ENCODE peak calls at places on chromosome 5, in nine cellular contexts. One of them, this sample, is unnamed.

GRCh38 chr5:145887976-145888574 is 15.3 kb upstream of the GRXCR2 start:
- DNase-seq in heart right ventricle: peak; percentile 7
- DNase-seq in HL-60: peak; percentile 10
- DNase-seq in HCT116: peak; percentile 60
- DNase-seq in AG04450: no peak
- DNase-seq in AG09319: no peak
- DNase-seq in lung: peak; percentile 34
- DNase-seq in PC-3: peak; percentile 68
- DNase-seq in pancreas: peak; percentile 41
- DNase-seq in this sample: peak; percentile 77

GRCh38 chr5:178333821-178334481 is 101.3 kb upstream of the PHYKPL start:
- DNase-seq in heart right ventricle: no peak
- DNase-seq in HL-60: peak; percentile 27
- DNase-seq in HCT116: no peak
- DNase-seq in AG04450: no peak
- DNase-seq in AG09319: no peak
- DNase-seq in lung: no peak
- DNase-seq in PC-3: no peak
- DNase-seq in pancreas: no peak
- DNase-seq in this sample: no peak

GRCh38 chr5:115605436-115605835 is 3.2 kb upstream of the TICAM2 start:
- DNase-seq in heart right ventricle: no peak
- DNase-seq in HL-60: no peak
- DNase-seq in HCT116: no peak
- DNase-seq in AG04450: no peak
- DNase-seq in AG09319: no peak
- DNase-seq in lung: no peak
- DNase-seq in PC-3: no peak
- DNase-seq in pancreas: no peak
- DNase-seq in this sample: no peak

GRCh38 chr5:158194561-158194961 is 335.6 kb upstream of the CLINT1 start:
- DNase-seq in heart right ventricle: peak; percentile 37
- DNase-seq in HL-60: no peak
- DNase-seq in HCT116: no peak
- DNase-seq in AG04450: no peak
- DNase-seq in AG09319: no peak
- DNase-seq in lung: no peak
- DNase-seq in PC-3: no peak
- DNase-seq in pancreas: no peak
- DNase-seq in this sample: no peak

GRCh38 chr5:172506921-172507320 is 52.6 kb upstream of the SH3PXD2B start:
- DNase-seq in heart right ventricle: peak; percentile 3
- DNase-seq in HL-60: no peak
- DNase-seq in HCT116: no peak
- DNase-seq in AG04450: no peak
- DNase-seq in AG09319: no peak
- DNase-seq in lung: peak; percentile 16
- DNase-seq in PC-3: no peak
- DNase-seq in pancreas: peak; percentile 2
- DNase-seq in this sample: no peak

GRCh38 chr5:99005506-99005905 is 76.7 kb upstream of the CHD1 start:
- DNase-seq in heart right ventricle: no peak
- DNase-seq in HL-60: no peak
- DNase-seq in HCT116: no peak
- DNase-seq in AG04450: no peak
- DNase-seq in AG09319: no peak
- DNase-seq in lung: no peak
- DNase-seq in PC-3: no peak
- DNase-seq in pancreas: no peak
- DNase-seq in this sample: no peak

GRCh38 chr5:22560115-22560514 is 293.0 kb downstream of the CDH12 start:
- DNase-seq in heart right ventricle: no peak
- DNase-seq in HL-60: no peak
- DNase-seq in HCT116: no peak
- DNase-seq in AG04450: peak; percentile 89
- DNase-seq in AG09319: peak; percentile 39
- DNase-seq in lung: no peak
- DNase-seq in PC-3: peak; percentile 43
- DNase-seq in pancreas: no peak
- DNase-seq in this sample: peak; percentile 90

GRCh38 chr5:68911840-68912690 is 181.7 kb upstream of the SLC30A5 start:
- DNase-seq in heart right ventricle: peak; percentile 20
- DNase-seq in HL-60: no peak
- DNase-seq in HCT116: no peak
- DNase-seq in AG04450: peak; percentile 32
- DNase-seq in AG09319: no peak
- DNase-seq in lung: no peak
- DNase-seq in PC-3: peak; percentile 12
- DNase-seq in pancreas: no peak
- DNase-seq in this sample: peak; percentile 61

GRCh38 chr5:108398964-108399363 is 17.1 kb upstream of the FBXL17 start:
- DNase-seq in heart right ventricle: no peak
- DNase-seq in HL-60: no peak
- DNase-seq in HCT116: no peak
- DNase-seq in AG04450: no peak
- DNase-seq in AG09319: no peak
- DNase-seq in lung: no peak
- DNase-seq in PC-3: no peak
- DNase-seq in pancreas: no peak
- DNase-seq in this sample: no peak

GRCh38 chr5:33311893-33312292 is 128.9 kb upstream of the TARS1 start:
- DNase-seq in heart right ventricle: no peak
- DNase-seq in HL-60: no peak
- DNase-seq in HCT116: peak; percentile 4
- DNase-seq in AG04450: peak; percentile 88
- DNase-seq in AG09319: no peak
- DNase-seq in lung: no peak
- DNase-seq in PC-3: peak; percentile 96
- DNase-seq in pancreas: no peak
- DNase-seq in this sample: peak; percentile 53

GRCh38 chr5:14490309-14490711 is 91.3 kb upstream of the OTULINL start:
- DNase-seq in heart right ventricle: no peak
- DNase-seq in HL-60: peak; percentile 93
- DNase-seq in HCT116: no peak
- DNase-seq in AG04450: no peak
- DNase-seq in AG09319: no peak
- DNase-seq in lung: no peak
- DNase-seq in PC-3: peak; percentile 33
- DNase-seq in pancreas: no peak
- DNase-seq in this sample: no peak

GRCh38 chr5:161851691-161852299 is 3.9 kb downstream of the GABRA1 start:
- DNase-seq in heart right ventricle: no peak
- DNase-seq in HL-60: no peak
- DNase-seq in HCT116: no peak
- DNase-seq in AG04450: no peak
- DNase-seq in AG09319: no peak
- DNase-seq in lung: no peak
- DNase-seq in PC-3: peak; percentile 43
- DNase-seq in pancreas: no peak
- DNase-seq in this sample: peak; percentile 30

GRCh38 chr5:178360231-178360925 is 127.8 kb upstream of the PHYKPL start:
- DNase-seq in heart right ventricle: no peak
- DNase-seq in HL-60: no peak
- DNase-seq in HCT116: no peak
- DNase-seq in AG04450: no peak
- DNase-seq in AG09319: no peak
- DNase-seq in lung: no peak
- DNase-seq in PC-3: no peak
- DNase-seq in pancreas: no peak
- DNase-seq in this sample: no peak

GRCh38 chr5:172748341-172748843 is 22.6 kb downstream of the DUSP1 start:
- DNase-seq in heart right ventricle: peak; percentile 91
- DNase-seq in HL-60: no peak
- DNase-seq in HCT116: no peak
- DNase-seq in AG04450: no peak
- DNase-seq in AG09319: no peak
- DNase-seq in lung: no peak
- DNase-seq in PC-3: no peak
- DNase-seq in pancreas: no peak
- DNase-seq in this sample: no peak

GRCh38 chr5:37086466-37087178 is 162.6 kb downstream of the CPLANE1 start:
- DNase-seq in heart right ventricle: no peak
- DNase-seq in HL-60: no peak
- DNase-seq in HCT116: no peak
- DNase-seq in AG04450: peak; percentile 20
- DNase-seq in AG09319: no peak
- DNase-seq in lung: no peak
- DNase-seq in PC-3: peak; percentile 37
- DNase-seq in pancreas: no peak
- DNase-seq in this sample: no peak

GRCh38 chr5:95842955-95843544 is 20.5 kb upstream of the GLRX start:
- DNase-seq in heart right ventricle: peak; percentile 67
- DNase-seq in HL-60: peak; percentile 92
- DNase-seq in HCT116: no peak
- DNase-seq in AG04450: no peak
- DNase-seq in AG09319: no peak
- DNase-seq in lung: peak; percentile 90
- DNase-seq in PC-3: peak; percentile 62
- DNase-seq in pancreas: peak; percentile 66
- DNase-seq in this sample: peak; percentile 71

GRCh38 chr5:88190106-88190834 is 78.4 kb downstream of the TMEM161B start:
- DNase-seq in heart right ventricle: no peak
- DNase-seq in HL-60: no peak
- DNase-seq in HCT116: no peak
- DNase-seq in AG04450: no peak
- DNase-seq in AG09319: no peak
- DNase-seq in lung: no peak
- DNase-seq in PC-3: peak; percentile 72
- DNase-seq in pancreas: no peak
- DNase-seq in this sample: no peak

GRCh38 chr5:10701567-10702039 is 59.4 kb downstream of the DAP start:
- DNase-seq in heart right ventricle: peak; percentile 60
- DNase-seq in HL-60: peak; percentile 22
- DNase-seq in HCT116: no peak
- DNase-seq in AG04450: no peak
- DNase-seq in AG09319: no peak
- DNase-seq in lung: peak; percentile 36
- DNase-seq in PC-3: peak; percentile 81
- DNase-seq in pancreas: no peak
- DNase-seq in this sample: peak; percentile 57

GRCh38 chr5:100861148-100861547 is 41.9 kb downstream of the ST8SIA4 start:
- DNase-seq in heart right ventricle: no peak
- DNase-seq in HL-60: no peak
- DNase-seq in HCT116: no peak
- DNase-seq in AG04450: no peak
- DNase-seq in AG09319: no peak
- DNase-seq in lung: no peak
- DNase-seq in PC-3: no peak
- DNase-seq in pancreas: no peak
- DNase-seq in this sample: no peak
- TF ChIP-seq CTCF in heart right ventricle: no peak
- TF ChIP-seq CTCF in HL-60: no peak
- TF ChIP-seq CTCF in HCT116: no peak
- TF ChIP-seq CTCF in AG04450: no peak
- TF ChIP-seq CTCF in AG09319: no peak
- TF ChIP-seq CTCF in lung: no peak
- TF ChIP-seq CTCF in PC-3: no peak
- TF ChIP-seq CTCF in pancreas: no peak
- TF ChIP-seq CTCF in this sample: no peak

GRCh38 chr5:123673107-123673506 is 161.1 kb downstream of the CSNK1G3 start:
- DNase-seq in heart right ventricle: peak; percentile 11
- DNase-seq in HL-60: no peak
- DNase-seq in HCT116: no peak
- DNase-seq in AG04450: no peak
- DNase-seq in AG09319: no peak
- DNase-seq in lung: no peak
- DNase-seq in PC-3: no peak
- DNase-seq in pancreas: no peak
- DNase-seq in this sample: peak; percentile 16
- TF ChIP-seq CTCF in heart right ventricle: no peak
- TF ChIP-seq CTCF in HL-60: no peak
- TF ChIP-seq CTCF in HCT116: no peak
- TF ChIP-seq CTCF in AG04450: no peak
- TF ChIP-seq CTCF in AG09319: no peak
- TF ChIP-seq CTCF in lung: no peak
- TF ChIP-seq CTCF in PC-3: no peak
- TF ChIP-seq CTCF in pancreas: no peak
- TF ChIP-seq CTCF in this sample: no peak

DNA sequence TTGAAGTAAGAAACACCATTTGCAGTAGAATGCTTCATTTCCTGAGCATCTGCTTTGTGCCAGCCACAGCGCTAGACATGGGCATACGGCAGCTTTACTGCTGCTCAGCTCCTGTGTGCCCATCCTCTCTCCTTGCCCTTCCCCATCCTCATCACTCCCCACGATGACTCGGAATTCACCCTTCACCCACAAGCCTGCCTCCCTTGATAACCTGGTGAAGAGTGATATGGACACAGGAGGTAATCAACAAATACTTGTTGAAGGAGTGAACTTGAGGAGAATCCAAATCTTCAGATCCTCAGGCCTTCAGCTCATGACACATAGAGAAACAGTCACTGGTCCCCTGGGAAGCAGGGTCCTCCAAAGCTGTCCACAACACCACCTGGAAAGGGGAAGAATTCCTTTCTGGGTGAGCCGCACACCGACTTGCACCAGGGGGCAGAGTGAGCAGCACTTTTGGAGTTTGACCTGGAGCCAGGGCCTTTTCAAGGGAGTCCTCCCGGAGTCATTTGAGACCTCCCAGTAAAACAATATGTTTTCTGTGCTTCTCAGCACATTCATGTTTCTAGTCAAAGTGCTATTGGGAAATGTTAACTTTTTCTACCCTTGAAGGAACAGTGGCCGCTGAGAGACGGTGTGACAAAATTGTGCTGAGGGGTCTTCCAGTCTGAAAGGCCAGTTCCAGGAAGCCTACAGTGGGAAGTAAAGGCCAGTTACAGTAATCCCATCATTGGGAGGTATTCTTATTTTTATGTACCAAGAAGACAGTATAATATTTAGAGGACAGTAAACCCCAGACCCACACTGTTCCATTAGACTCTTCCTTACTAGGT is 332.3 kb downstream of the CWC27 start:
- DNase-seq in heart right ventricle: peak; percentile 59
- DNase-seq in HL-60: peak; percentile 7
- DNase-seq in HCT116: peak; percentile 22
- DNase-seq in AG04450: peak; percentile 72
- DNase-seq in AG09319: peak; percentile 49
- DNase-seq in lung: peak; percentile 53
- DNase-seq in PC-3: peak; percentile 61
- DNase-seq in pancreas: peak; percentile 59
- DNase-seq in this sample: peak; percentile 72
- TF ChIP-seq CTCF in heart right ventricle: peak; percentile 57
- TF ChIP-seq CTCF in HL-60: no peak
- TF ChIP-seq CTCF in HCT116: peak; percentile 72
- TF ChIP-seq CTCF in AG04450: peak; percentile 89
- TF ChIP-seq CTCF in AG09319: peak; percentile 74
- TF ChIP-seq CTCF in lung: no peak
- TF ChIP-seq CTCF in PC-3: peak; percentile 67
- TF ChIP-seq CTCF in pancreas: peak; percentile 65
- TF ChIP-seq CTCF in this sample: peak; percentile 55

DNA sequence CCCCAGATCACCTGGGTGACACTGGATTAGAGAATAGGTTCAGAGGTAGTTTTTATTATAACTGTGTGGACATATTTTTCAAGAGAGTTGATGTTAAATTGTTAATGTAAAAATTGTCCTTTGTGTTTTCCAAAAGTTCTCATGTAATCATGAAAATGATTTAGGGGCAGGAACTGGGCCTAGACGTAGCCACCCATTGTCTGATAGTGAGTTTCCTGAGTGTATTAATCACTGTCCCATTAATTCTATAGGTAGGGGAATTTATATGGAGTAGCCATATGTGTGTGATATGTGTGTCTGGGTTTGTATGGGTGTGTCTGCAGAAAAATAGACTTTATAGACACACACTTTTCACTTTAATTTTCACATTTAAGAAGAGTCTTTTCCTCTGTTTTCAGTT is 144.6 kb upstream of the RAI14 start:
- DNase-seq in heart right ventricle: no peak
- DNase-seq in HL-60: no peak
- DNase-seq in HCT116: no peak
- DNase-seq in AG04450: no peak
- DNase-seq in AG09319: no peak
- DNase-seq in lung: no peak
- DNase-seq in PC-3: no peak
- DNase-seq in pancreas: no peak
- DNase-seq in this sample: no peak
- TF ChIP-seq CTCF in heart right ventricle: no peak
- TF ChIP-seq CTCF in HL-60: no peak
- TF ChIP-seq CTCF in HCT116: no peak
- TF ChIP-seq CTCF in AG04450: no peak
- TF ChIP-seq CTCF in AG09319: no peak
- TF ChIP-seq CTCF in lung: no peak
- TF ChIP-seq CTCF in PC-3: no peak
- TF ChIP-seq CTCF in pancreas: no peak
- TF ChIP-seq CTCF in this sample: no peak